ENCODE peak calls at places on chromosomes 12 and 14, in nine cellular contexts. D, F, Z, O, M, W, C, U and I are unnamed samples.
A peak's percentile ranks its signal among the peaks of the same experiment; 100 is the strongest.

GRCh38 chr14:37709419-37710195 is 114.2 kb downstream of the TTC6 start:
- DNase-seq in F (no peak), D (no peak), C (peak; percentile 17), W (no peak), Z (no peak), M (no peak), O (no peak), U (no peak), I (no peak)

GRCh38 chr14:61174395-61175386 is 106.4 kb downstream of the TMEM30B start:
- DNase-seq in F (no peak), O (no peak), W (no peak), U (no peak), Z (no peak), M (no peak), D (no peak), C (peak; percentile 80), I (no peak)

GRCh38 chr12:114152890-114153289 is 186.8 kb upstream of the RBM19 start:
- DNase-seq in Z (no peak), D (no peak), M (no peak), C (no peak), U (no peak), W (no peak), O (no peak), F (no peak), I (no peak)

GRCh38 chr14:96929969-96930368 is 132.8 kb downstream of the VRK1 start:
- DNase-seq in C (no peak), M (peak; percentile 58), O (no peak), Z (no peak), D (no peak), F (no peak), U (no peak), W (no peak), I (no peak)

GRCh38 chr12:121796855-121797751 is 3.6 kb upstream of the RHOF start:
- DNase-seq in O (peak; percentile 98), D (peak; percentile 90), M (peak; percentile 98), F (peak; percentile 97), U (peak; percentile 96), W (peak; percentile 95), C (peak; percentile 90), Z (peak; percentile 99), I (no peak)

GRCh38 chr14:59771577-59771976 is 99.0 kb downstream of the RTN1 start:
- DNase-seq in F (no peak), C (peak; percentile 87), W (no peak), U (no peak), M (no peak), D (no peak), Z (no peak), O (no peak), I (no peak)

GRCh38 chr14:73829526-73830431 is 21.9 kb upstream of the PTGR2 start:
- DNase-seq in F (no peak), Z (peak; percentile 96), W (no peak), D (no peak), M (no peak), C (peak; percentile 93), O (no peak), U (no peak), I (no peak)

GRCh38 chr12:105467710-105468366 is 137.3 kb downstream of the C12orf75 start:
- DNase-seq in M (no peak), U (no peak), C (no peak), Z (no peak), W (no peak), D (no peak), O (no peak), F (no peak), I (no peak)

GRCh38 chr12:120094485-120094884 is 22.1 kb downstream of the RAB35 start:
- DNase-seq in Z (peak; percentile 68), O (no peak), C (no peak), U (no peak), W (no peak), M (no peak), D (no peak), F (no peak), I (no peak)

GRCh38 chr12:25276199-25276937 is 25.6 kb upstream of the KRAS start:
- DNase-seq in O (peak; percentile 68), U (peak; percentile 74), Z (no peak), W (no peak), F (no peak), M (no peak), C (peak; percentile 92), D (peak; percentile 43), I (no peak)

GRCh38 chr12:117377758-117378157 is 16.3 kb upstream of the NOS1 start:
- DNase-seq in C (no peak), D (no peak), M (no peak), F (no peak), O (no peak), W (peak; percentile 31), U (no peak), Z (no peak), I (no peak)

DNA sequence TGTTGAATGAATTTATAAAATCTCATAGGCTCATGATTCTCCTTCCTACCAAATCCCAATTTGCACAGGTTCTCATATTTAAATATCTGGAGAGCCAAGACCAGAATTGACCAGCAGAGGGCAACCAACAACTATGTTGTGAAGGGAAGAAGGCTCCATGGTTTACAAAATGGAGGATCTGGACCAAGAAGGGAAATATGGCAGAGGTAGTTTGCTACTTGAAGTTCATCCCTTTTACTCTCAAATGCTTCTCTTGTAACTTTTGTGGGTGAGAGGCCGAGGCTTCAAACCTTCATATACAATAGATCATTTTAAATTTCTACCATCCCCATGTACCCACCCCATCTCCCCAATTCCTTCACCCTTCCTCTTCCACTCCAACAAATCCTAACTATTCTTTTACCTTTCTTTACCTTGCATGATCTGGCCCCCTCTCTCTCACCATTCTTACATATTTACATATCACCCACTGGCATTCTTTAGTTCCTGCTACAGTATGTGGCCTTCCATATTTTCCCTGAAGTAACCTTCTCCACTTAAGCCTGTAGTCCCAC is 3.8 kb upstream of the SMARCC2 start:
- DNase-seq in D (peak; percentile 79), O (peak; percentile 85), C (peak; percentile 75), F (peak; percentile 25), Z (peak; percentile 90), W (peak; percentile 91), U (peak; percentile 87), M (peak; percentile 71), I (peak; percentile 16)
- H3K27ac ChIP-seq in D (no peak overlapping the region), O (no peak overlapping the region), C (no peak overlapping the region), F (no peak overlapping the region), Z (no peak overlapping the region), W (no peak overlapping the region), U (no peak overlapping the region), M (no peak overlapping the region), I (no peak overlapping the region)

GRCh38 chr12:107404981-107405380 is 280.6 kb upstream of the PWP1 start:
- DNase-seq in Z (no peak), C (peak; percentile 44), U (no peak), F (no peak), M (no peak), D (peak; percentile 40), W (peak; percentile 59), O (no peak), I (no peak)
- TF ChIP-seq CTCF in Z (peak; percentile 83), C (peak; percentile 46), U (no peak), F (no peak), M (peak; percentile 31), D (peak; percentile 92), W (peak; percentile 65), O (no peak), I (peak; percentile 49)

DNA sequence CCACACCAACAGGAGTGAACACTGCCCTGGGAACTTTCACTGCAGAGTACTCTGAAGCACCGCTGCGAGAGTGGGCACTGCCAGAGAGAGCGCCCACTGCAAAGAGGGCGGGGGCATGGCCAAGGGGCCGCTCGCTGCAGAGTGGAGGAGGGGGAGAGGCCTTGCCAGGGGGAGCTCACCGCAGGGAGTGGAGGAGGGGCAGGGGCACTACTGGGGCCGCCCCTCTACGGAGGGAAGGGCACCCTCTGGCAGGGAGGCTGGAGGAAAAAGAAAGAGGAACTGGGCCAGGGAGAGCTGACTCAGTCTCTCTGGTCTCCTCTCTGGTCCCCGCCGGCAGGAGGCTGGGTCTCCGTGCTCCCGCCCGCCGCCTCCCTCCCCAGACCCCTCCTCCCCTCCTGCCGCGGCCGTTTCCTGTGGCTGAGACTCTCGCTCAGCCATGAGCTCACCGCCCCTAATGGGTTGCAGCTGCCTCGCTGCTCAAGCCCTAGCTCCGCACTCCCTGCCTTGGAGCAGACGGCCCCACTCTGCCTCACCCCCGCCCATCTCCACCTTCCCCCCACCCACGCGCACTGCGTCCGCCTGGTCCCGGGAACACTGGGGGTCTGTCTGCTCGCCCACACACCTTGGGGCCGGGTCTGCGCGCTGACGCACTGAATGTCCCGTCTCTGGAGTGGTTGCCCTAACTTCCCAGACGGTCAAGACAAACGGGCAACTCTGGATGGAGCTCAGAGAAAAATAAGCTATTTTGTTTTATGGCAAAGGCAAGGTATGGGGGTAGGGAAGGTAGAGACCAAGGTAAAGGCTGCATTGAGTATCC is 1.3 kb downstream of the ARHGEF40 start:
- DNase-seq in O (peak; percentile 73), U (peak; percentile 94), M (peak; percentile 92), F (peak; percentile 88), D (peak; percentile 37), C (peak; percentile 98), Z (peak; percentile 99), W (peak; percentile 90), I (no peak)
- H3K4me1 ChIP-seq in O (peaks cover 49% of the 10 kb centered on the region), U (peaks cover 35% of the 10 kb centered on the region), M (peaks cover 30% of the 10 kb centered on the region), F (peaks cover 18% of the 10 kb centered on the region), D (peaks cover 23% of the 10 kb centered on the region), C (peaks cover 11% of the 10 kb centered on the region), Z (peaks cover 35% of the 10 kb centered on the region), W (peaks cover 10% of the 10 kb centered on the region), I (peaks cover 23% of the 10 kb centered on the region)

GRCh38 chr14:100323121-100323941 is at the start of gene SLC25A47:
- DNase-seq in C (no peak), F (no peak), Z (no peak), D (no peak), W (no peak), M (peak; percentile 15), U (no peak), O (no peak), I (no peak)

GRCh38 chr14:100321473-100322137 is 1.5 kb upstream of the SLC25A47 start:
- DNase-seq in U (no peak), O (no peak), W (no peak), M (peak; percentile 64), Z (no peak), C (no peak), F (no peak), D (no peak), I (no peak)

GRCh38 chr14:100323942-100324307 is 786 bp downstream of the SLC25A47 start:
- DNase-seq in U (no peak), C (no peak), W (no peak), F (no peak), D (no peak), O (no peak), Z (no peak), M (no peak), I (no peak)

GRCh38 chr14:100320157-100320856 is 2.8 kb upstream of the SLC25A47 start:
- DNase-seq in O (no peak), Z (no peak), D (no peak), C (no peak), U (no peak), W (no peak), M (no peak), F (no peak), I (no peak)

DNA sequence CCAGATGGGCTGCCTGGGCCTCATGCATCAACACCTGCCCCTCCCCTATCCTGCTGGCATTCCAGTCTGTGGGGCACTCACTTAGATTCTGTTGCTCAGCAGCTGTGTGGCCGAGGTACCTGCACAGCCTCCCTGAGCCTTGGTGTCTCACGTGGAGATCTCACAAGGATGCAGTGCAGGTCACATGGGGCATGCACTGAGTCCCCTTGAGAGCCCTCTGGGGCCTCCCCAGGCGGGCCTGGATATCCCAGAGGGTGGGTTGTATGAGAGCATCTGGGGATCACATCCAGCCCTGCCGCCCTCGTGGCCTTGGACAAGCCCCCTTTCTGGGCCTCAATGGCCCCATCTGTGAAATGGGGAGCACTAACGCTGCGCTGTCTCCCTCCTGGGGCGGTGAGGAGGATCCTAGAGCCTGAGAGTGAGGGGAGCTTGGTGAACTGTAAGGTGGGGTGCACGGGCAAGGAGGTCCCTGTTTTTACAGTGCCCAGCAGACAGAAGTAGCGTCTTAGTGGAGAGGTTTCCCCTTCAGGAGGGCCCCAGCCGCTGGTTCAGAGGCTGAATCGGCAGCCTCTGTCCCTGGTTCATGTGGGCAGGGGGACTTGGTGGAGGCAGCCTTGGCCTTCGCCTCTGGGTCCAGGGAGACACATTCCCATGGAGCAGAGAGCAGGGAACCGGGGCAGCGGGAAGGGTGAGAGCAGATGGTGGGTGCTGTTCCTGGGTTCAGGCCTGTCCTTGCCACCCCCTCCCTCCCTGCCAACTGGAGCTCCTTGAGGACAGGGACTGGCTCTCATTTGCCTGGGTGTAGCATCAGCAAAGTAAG is 791 bp upstream of the SLC25A47 start:
- DNase-seq in D (no peak), W (no peak), C (no peak), Z (no peak), U (no peak), O (no peak), F (no peak), M (peak; percentile 11), I (no peak)
- H3K27ac ChIP-seq in D (no peak overlapping the region), W (no peak overlapping the region), C (no peak overlapping the region), Z (no peak overlapping the region), U (no peak overlapping the region), O (no peak overlapping the region), F (no peak overlapping the region), M (no peak overlapping the region), I (no peak overlapping the region)